ENCODE peak calls at places on chromosomes 7 and 10, in five cellular contexts. S, C, T, O and D are unnamed samples. For H3K9me3, the result is how much of the 10 kb centered on the place peaks cover.

GRCh38 chr7:100358857-100359212 is 918 bp downstream of the PILRB start:
- DNase-seq in C (no peak), S (no peak), O (no peak), T (no peak), D (no peak)

GRCh38 chr7:5491251-5492044 is 67.8 kb upstream of the TNRC18 start:
- DNase-seq in O (no peak), S (no peak), C (no peak), T (peak), D (no peak)

GRCh38 chr7:146655928-146656797 is 539.6 kb downstream of the CNTNAP2 start:
- DNase-seq in O (peak), C (no peak), S (no peak), T (no peak), D (no peak)

GRCh38 chr10:22699976-22700375 is 14.4 kb downstream of the PIP4K2A start:
- DNase-seq in C (no peak), S (no peak), T (no peak), O (no peak), D (no peak)

GRCh38 chr7:93943816-93944540 is 22.4 kb downstream of the GNG11 start:
- DNase-seq in O (no peak), S (no peak), C (no peak), T (no peak), D (no peak)

GRCh38 chr10:103451091-103451801 is 924 bp downstream of the CALHM2 start:
- DNase-seq in T (peak), C (no peak), O (peak), S (peak), D (peak)

GRCh38 chr7:137820677-137821420 is 25.9 kb downstream of the DGKI start:
- DNase-seq in S (no peak), C (peak), T (peak), O (no peak), D (peak)

GRCh38 chr10:97427571-97428179 is 1.7 kb downstream of the PGAM1 start:
- DNase-seq in S (peak), O (no peak), C (peak), T (peak), D (no peak)

GRCh38 chr7:80428161-80429054 is 83.5 kb downstream of the GNAT3 start:
- DNase-seq in O (peak), C (peak), T (peak), S (peak), D (no peak)

GRCh38 chr7:87013841-87014191 is 45.6 kb downstream of the ELAPOR2 start:
- DNase-seq in O (no peak), T (no peak), C (no peak), S (no peak), D (no peak)

GRCh38 chr7:88347098-88347497 is 40.4 kb upstream of the STEAP4 start:
- DNase-seq in O (no peak), T (no peak), C (no peak), S (peak), D (no peak)

GRCh38 chr7:127993317-127993716 is 37.9 kb downstream of the LRRC4 start:
- DNase-seq in C (no peak), O (no peak), S (no peak), T (no peak), D (no peak)

GRCh38 chr10:69124558-69125121 is 662 bp downstream of the VPS26A start:
- DNase-seq in S (peak), C (peak), O (peak), T (peak), D (no peak)

GRCh38 chr7:147569514-147569913 is 1021.1 kb upstream of the C7orf33 start:
- DNase-seq in S (peak), T (no peak), O (peak), C (no peak), D (no peak)

GRCh38 chr7:116316838-116317612 is 106.7 kb downstream of the TES start:
- DNase-seq in C (peak), T (peak), S (peak), O (peak), D (peak)

GRCh38 chr7:22853674-22854157 is 31.1 kb upstream of the TOMM7 start:
- DNase-seq in T (peak), S (no peak), O (peak), C (peak), D (no peak)

GRCh38 chr10:115335366-115335765 is 242.2 kb downstream of the ATRNL1 start:
- DNase-seq in C (no peak), T (peak), O (no peak), S (peak), D (no peak)

GRCh38 chr7:89456556-89456955 is 661.0 kb upstream of the TEX47 start:
- DNase-seq in S (no peak), O (no peak), T (no peak), C (no peak), D (no peak)

GRCh38 chr7:2953588-2954407 is 89.9 kb downstream of the CARD11 start:
- DNase-seq in S (no peak), O (no peak), C (peak), T (no peak), D (no peak)

GRCh38 chr7:91033574-91033973 is 230.7 kb upstream of the FZD1 start:
- DNase-seq in O (no peak), T (no peak), C (no peak), S (no peak), D (no peak)

DNA sequence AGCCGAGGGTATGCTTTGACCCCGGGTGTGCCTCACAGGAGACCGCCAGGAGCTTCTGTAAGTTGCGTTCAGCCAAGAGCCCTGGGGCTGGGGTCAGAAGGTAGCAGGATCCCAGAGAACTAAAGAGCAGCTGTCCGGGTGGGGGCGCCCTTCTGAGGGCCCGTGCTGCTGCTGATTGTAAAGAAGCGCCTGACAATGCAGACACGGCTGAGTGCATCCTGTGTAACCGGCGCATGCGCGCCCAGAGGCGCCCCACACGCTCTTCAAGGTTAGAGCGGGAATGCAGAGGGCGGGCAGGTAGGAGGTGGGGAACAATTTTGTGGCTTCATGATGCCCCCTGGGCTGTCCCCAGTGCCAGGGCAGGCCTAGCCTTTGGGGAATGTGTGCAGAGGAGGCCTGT is 210.2 kb upstream of the CTBP2 start:
- DNase-seq in O (no peak), S (no peak), C (peak), T (no peak), D (no peak)
- TF ChIP-seq CTCF in O (peak), S (no peak), C (peak), T (no peak), D (no peak)

GRCh38 chr10:108249940-108250339 is 1085.4 kb upstream of the SORCS1 start:
- DNase-seq in T (no peak), C (no peak), O (no peak), S (no peak), D (no peak)

GRCh38 chr10:108254089-108254488 is 1089.6 kb upstream of the SORCS1 start:
- DNase-seq in S (no peak), T (no peak), O (no peak), C (no peak), D (no peak)

GRCh38 chr10:108250954-108251620 is 1086.6 kb upstream of the SORCS1 start:
- DNase-seq in S (peak), O (peak), C (no peak), T (no peak), D (no peak)
- H3K9me3 ChIP-seq in S (under half), O (under half), C (under half), T (under half), D (under half)

GRCh38 chr7:39463252-39463651 is 103.0 kb upstream of the YAE1 start:
- DNase-seq in S (no peak), O (no peak), T (no peak), C (no peak), D (no peak)

GRCh38 chr7:39461263-39461662 is 104.9 kb upstream of the YAE1 start:
- DNase-seq in O (no peak), C (peak), S (no peak), T (peak), D (no peak)

GRCh38 chr7:39465055-39465929 is 100.9 kb upstream of the YAE1 start:
- DNase-seq in O (peak), S (peak), T (peak), C (peak), D (peak)

GRCh38 chr7:39460486-39460885 is 105.7 kb upstream of the YAE1 start:
- DNase-seq in T (no peak), O (no peak), S (no peak), C (no peak), D (no peak)

GRCh38 chr7:39464350-39465054 is 101.7 kb upstream of the YAE1 start:
- DNase-seq in T (no peak), O (no peak), S (no peak), C (no peak), D (no peak)
- H3K27ac ChIP-seq in T (no peak), O (no peak), S (no peak), C (no peak), D (no peak)

GRCh38 chr10:4708123-4708759 is 117.8 kb upstream of the AKR1E2 start:
- DNase-seq in C (peak), S (no peak), O (no peak), T (no peak), D (no peak)
- TF ChIP-seq CTCF in C (peak), S (peak), O (peak), T (peak), D (no peak)

GRCh38 chr7:63080406-63080805 is 918.2 kb upstream of the ZNF722 start:
- DNase-seq in O (no peak), T (no peak), S (no peak), C (no peak), D (no peak)
- H3K9me3 ChIP-seq in O (under half), T (under half), S (half or more), C (half or more), D (under half)

GRCh38 chr10:86733260-86733671 is 23.2 kb upstream of the BMPR1A start:
- DNase-seq in C (no peak), O (no peak), S (no peak), T (peak), D (no peak)

GRCh38 chr10:86730227-86730626 is 26.2 kb upstream of the BMPR1A start:
- DNase-seq in T (peak), O (no peak), C (no peak), S (no peak), D (no peak)

GRCh38 chr10:86734209-86734988 is 22.0 kb upstream of the BMPR1A start:
- DNase-seq in S (no peak), C (no peak), T (no peak), O (no peak), D (no peak)

GRCh38 chr10:86729677-86730076 is 26.7 kb upstream of the BMPR1A start:
- DNase-seq in C (no peak), O (no peak), T (no peak), S (peak), D (no peak)

DNA sequence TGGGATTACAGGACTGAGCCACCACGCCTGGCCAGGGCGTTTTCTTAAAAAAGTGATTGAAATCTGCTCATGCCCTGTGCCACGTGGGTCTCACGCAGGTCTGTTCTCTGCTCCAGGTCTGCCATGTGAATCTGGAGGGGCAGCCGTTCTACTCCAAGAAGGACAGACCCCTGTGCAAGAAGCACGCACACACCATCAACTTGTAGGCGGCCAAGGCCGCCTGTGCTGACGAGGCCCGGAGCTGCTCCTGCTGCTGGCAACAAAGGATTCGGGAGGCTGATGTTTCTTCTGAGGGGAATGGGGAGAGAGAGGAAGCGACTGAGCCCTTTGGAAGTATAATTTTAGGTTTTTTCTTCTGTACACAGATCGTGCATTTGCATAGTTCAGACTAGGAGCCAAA is 23.6 kb upstream of the BMPR1A start:
- DNase-seq in T (no peak), O (no peak), S (no peak), C (no peak), D (no peak)
- H3K27ac ChIP-seq in T (peak), O (no peak), S (no peak), C (no peak), D (peak)

DNA sequence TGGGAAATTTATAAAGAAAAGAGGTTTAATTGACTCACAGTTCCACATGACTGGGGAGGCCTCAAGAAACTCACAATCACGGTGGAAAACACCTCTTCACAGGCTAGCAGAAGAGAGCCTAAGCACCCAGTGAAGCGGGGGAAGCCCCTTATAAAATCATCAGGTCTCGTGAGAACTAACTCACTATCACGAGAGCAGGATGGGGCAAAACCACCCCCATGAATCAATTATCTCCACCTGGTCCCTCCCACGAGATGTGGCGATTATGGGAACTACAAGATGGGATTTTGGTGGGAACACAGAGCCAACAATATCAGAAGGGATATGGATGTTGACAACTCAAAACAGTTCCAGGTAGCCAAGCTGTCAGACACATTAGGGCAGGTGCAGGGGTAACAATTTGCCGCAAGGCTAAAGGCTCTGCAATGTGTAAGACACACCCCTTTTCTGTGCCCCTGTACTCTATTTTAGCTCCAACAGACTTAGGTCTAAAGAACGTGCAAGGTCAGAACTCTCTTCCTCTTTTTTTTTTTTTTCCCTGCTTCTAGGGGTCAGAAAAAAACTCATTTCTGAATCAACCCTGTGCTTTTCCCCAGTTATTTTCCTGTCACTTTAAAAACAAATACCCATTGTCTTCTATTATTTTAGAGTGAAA is 30.7 kb upstream of the RBM20 start:
- DNase-seq in S (no peak), C (no peak), T (no peak), O (no peak), D (no peak)
- TF ChIP-seq CTCF in S (no peak), C (no peak), T (no peak), O (no peak), D (no peak)